ENCODE peak calls at places on chromosomes 3 and 15, in ten cellular contexts. N is fibroblast of pulmonary artery, K is A549, Z is glutamatergic neuron, S is GM23338, M is bronchial epithelial cell, I is activated B cell treated with CpG ODN at 0.5 μM for 24 hours, G is hepatocyte, P is HFF-Myc, D is lower leg skin. Q is an unnamed sample.
A peak's percentile ranks its signal among the peaks of the same experiment; 100 is the strongest.

GRCh38 chr3:126161309-126161708 is 19.1 kb downstream of the ALDH1L1 start:
- DNase-seq in Z (no peak), D (no peak), P (no peak), N (no peak), M (no peak), I (no peak), K (no peak), S (no peak), G (no peak), Q (no peak)

GRCh38 chr3:64343692-64344440 is 118.6 kb upstream of the PRICKLE2 start:
- DNase-seq in I (no peak), M (peak; percentile 48), P (no peak), K (no peak), N (peak; percentile 49), Z (no peak), S (no peak), D (no peak), G (no peak), Q (no peak)

GRCh38 chr3:60855250-60855649 is 396.0 kb downstream of the FHIT start:
- DNase-seq in I (no peak), Z (no peak), K (no peak), S (no peak), N (no peak), D (no peak), M (no peak), G (no peak), P (no peak), Q (no peak)

GRCh38 chr15:75725719-75726607 is 13.3 kb upstream of the CSPG4 start:
- DNase-seq in I (no peak), D (no peak), P (no peak), S (no peak), K (no peak), N (peak; percentile 11), G (no peak), M (no peak), Z (no peak), Q (no peak)

GRCh38 chr3:131549340-131549739 is 46.6 kb upstream of the MRPL3 start:
- DNase-seq in N (peak; percentile 6), M (peak; percentile 13), S (peak; percentile 42), I (no peak), D (no peak), K (no peak), P (no peak), G (no peak), Z (no peak), Q (peak; percentile 44)

GRCh38 chr15:85452436-85452835 is 72.0 kb downstream of the AKAP13 start:
- DNase-seq in P (no peak), S (no peak), M (no peak), I (no peak), N (no peak), G (no peak), Z (no peak), K (no peak), D (no peak), Q (no peak)

GRCh38 chr3:188001052-188001567 is 152.8 kb upstream of the LPP start:
- DNase-seq in K (no peak), I (no peak), D (no peak), S (no peak), Z (no peak), P (no peak), N (no peak), G (no peak), M (no peak), Q (no peak)

GRCh38 chr3:188631291-188632010 is 477.5 kb downstream of the LPP start:
- DNase-seq in N (peak; percentile 45), I (no peak), S (no peak), M (peak; percentile 95), P (peak; percentile 31), D (no peak), Z (no peak), K (no peak), G (no peak), Q (no peak)

GRCh38 chr15:80201256-80202015 is 48.6 kb downstream of the FAH start:
- DNase-seq in I (no peak), P (no peak), G (no peak), K (no peak), D (peak; percentile 58), N (no peak), Z (no peak), S (no peak), M (no peak), Q (no peak)

GRCh38 chr15:80199366-80199765 is 46.6 kb downstream of the FAH start:
- DNase-seq in I (no peak), G (no peak), K (no peak), S (peak; percentile 57), P (no peak), D (no peak), Z (no peak), N (no peak), M (no peak), Q (no peak)

GRCh38 chr15:80202016-80202315 is 49.2 kb downstream of the FAH start:
- DNase-seq in K (no peak), M (no peak), G (no peak), P (no peak), D (no peak), S (no peak), Z (no peak), N (no peak), I (no peak), Q (no peak)

GRCh38 chr15:80202641-80203360 is 49.2 kb downstream of the CTXND1 start:
- DNase-seq in I (no peak), G (no peak), S (no peak), K (no peak), M (peak; percentile 90), N (no peak), P (no peak), D (no peak), Z (no peak), Q (no peak)

DNA sequence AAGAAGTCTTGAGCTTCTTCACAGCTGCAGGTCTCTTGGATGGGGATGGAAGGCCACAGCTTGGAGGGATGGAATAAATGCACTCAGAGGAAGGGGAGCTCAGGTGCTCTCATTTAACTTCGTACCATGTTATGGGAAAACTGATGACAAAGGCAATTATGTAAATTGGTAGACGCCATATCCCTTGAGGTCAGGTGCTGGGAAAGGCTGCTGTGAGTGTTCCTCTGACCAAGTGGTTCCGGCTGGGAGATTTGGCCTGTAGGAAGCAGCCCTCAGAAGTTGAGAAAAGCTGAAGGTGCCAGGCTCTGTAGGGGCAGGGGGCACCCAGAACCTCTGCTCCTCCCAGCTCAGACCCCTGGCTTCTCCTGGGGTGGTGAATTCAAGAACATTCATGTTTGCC is 47.1 kb downstream of the FAH start:
- DNase-seq in K (no peak), I (no peak), N (no peak), P (no peak), Z (no peak), S (no peak), D (peak; percentile 48), M (no peak), G (no peak), Q (no peak)
- TF ChIP-seq CTCF in K (no peak), I (no peak), N (no peak), P (no peak), Z (no peak), S (no peak), D (no peak), M (no peak), G (no peak), Q (no peak)

GRCh38 chr15:95018888-95019545 is 787.7 kb downstream of the MCTP2 start:
- DNase-seq in N (peak; percentile 79), K (no peak), S (no peak), P (no peak), I (no peak), M (peak; percentile 95), D (no peak), Z (no peak), G (peak; percentile 52), Q (peak; percentile 32)

GRCh38 chr15:95019907-95020306 is 788.5 kb downstream of the MCTP2 start:
- DNase-seq in N (no peak), G (no peak), K (no peak), D (no peak), S (no peak), P (no peak), Z (no peak), M (no peak), I (no peak), Q (no peak)

GRCh38 chr15:95021816-95022215 is 790.5 kb downstream of the MCTP2 start:
- DNase-seq in M (no peak), P (no peak), N (no peak), G (no peak), D (no peak), K (no peak), I (no peak), S (no peak), Z (no peak), Q (no peak)

GRCh38 chr15:95025924-95026728 is 794.8 kb downstream of the MCTP2 start:
- DNase-seq in G (peak; percentile 56), I (no peak), N (peak; percentile 79), S (peak; percentile 79), D (no peak), K (peak; percentile 6), Z (peak; percentile 70), M (peak; percentile 47), P (peak; percentile 46), Q (peak; percentile 78)

GRCh38 chr15:95024388-95024787 is 793.0 kb downstream of the MCTP2 start:
- DNase-seq in N (peak; percentile 62), D (no peak), M (peak; percentile 63), P (no peak), K (no peak), Z (no peak), I (no peak), S (peak; percentile 86), G (peak; percentile 54), Q (peak; percentile 14)
- TF ChIP-seq CTCF in N (peak; percentile 65), D (no peak), M (peak; percentile 59), P (peak; percentile 44), K (peak; percentile 22), Z (peak; percentile 38), I (no peak), S (peak; percentile 66), G (peak; percentile 41), Q (peak; percentile 67)

GRCh38 chr3:133283958-133284807 is 115.7 kb upstream of the BFSP2 start:
- DNase-seq in M (no peak), N (no peak), I (no peak), G (no peak), S (peak; percentile 84), D (no peak), K (no peak), P (no peak), Z (no peak), Q (no peak)
- TF ChIP-seq CTCF in M (no peak), N (no peak), I (no peak), G (no peak), S (peak; percentile 50), D (no peak), K (no peak), P (no peak), Z (no peak), Q (no peak)

GRCh38 chr3:99625643-99626414 is 12.6 kb upstream of the COL8A1 start:
- DNase-seq in D (no peak), G (no peak), K (no peak), M (peak; percentile 47), S (no peak), P (peak; percentile 83), N (peak; percentile 50), Z (no peak), I (no peak), Q (no peak)

GRCh38 chr3:99627062-99627826 is 11.2 kb upstream of the COL8A1 start:
- DNase-seq in N (no peak), G (no peak), Z (no peak), M (peak; percentile 42), D (no peak), S (no peak), I (no peak), K (no peak), P (no peak), Q (no peak)

GRCh38 chr3:99626415-99626788 is 12.0 kb upstream of the COL8A1 start:
- DNase-seq in G (no peak), N (no peak), K (no peak), D (no peak), Z (no peak), I (no peak), S (no peak), P (no peak), M (no peak), Q (no peak)

GRCh38 chr3:99624536-99625236 is 13.7 kb upstream of the COL8A1 start:
- DNase-seq in M (no peak), P (no peak), D (no peak), I (no peak), N (no peak), S (no peak), K (no peak), Z (no peak), G (no peak), Q (no peak)

GRCh38 chr3:99625237-99625622 is 13.2 kb upstream of the COL8A1 start:
- DNase-seq in P (no peak), K (no peak), Z (no peak), N (no peak), G (no peak), I (no peak), S (peak; percentile 31), D (no peak), M (no peak), Q (no peak)
- TF ChIP-seq CTCF in P (no peak), K (no peak), Z (no peak), N (no peak), G (no peak), I (no peak), S (peak; percentile 15), D (no peak), M (no peak), Q (no peak)